ENCODE peak calls at places on chromosomes 6 and 20, in four cellular contexts. One of them, this sample, is unnamed.

GRCh38 chr6:106789436-106790145 is 160.2 kb downstream of the QRSL1 start:
- DNase-seq in SK-N-SH: no peak
- DNase-seq in K562: no peak
- DNase-seq in HepG2: no peak
- DNase-seq in this sample: no peak

GRCh38 chr20:14065774-14066173 is 70.5 kb downstream of the MACROD2 start:
- DNase-seq in SK-N-SH: no peak
- DNase-seq in K562: no peak
- DNase-seq in HepG2: peak; percentile 23
- DNase-seq in this sample: no peak

GRCh38 chr6:89058627-89059026 is 21.9 kb upstream of the PNRC1 start:
- DNase-seq in SK-N-SH: no peak
- DNase-seq in K562: no peak
- DNase-seq in HepG2: no peak
- DNase-seq in this sample: no peak

GRCh38 chr6:44808148-44808547 is 420.6 kb downstream of the CDC5L start:
- DNase-seq in SK-N-SH: no peak
- DNase-seq in K562: no peak
- DNase-seq in HepG2: no peak
- DNase-seq in this sample: no peak

GRCh38 chr20:9488063-9488462 is 26.3 kb upstream of the LAMP5 start:
- DNase-seq in SK-N-SH: no peak
- DNase-seq in K562: no peak
- DNase-seq in HepG2: no peak
- DNase-seq in this sample: no peak

GRCh38 chr20:37265152-37265551 is 3.5 kb upstream of the GHRH start:
- DNase-seq in SK-N-SH: no peak
- DNase-seq in K562: no peak
- DNase-seq in HepG2: no peak
- DNase-seq in this sample: no peak

GRCh38 chr20:63941282-63942060 is 14.7 kb downstream of the UCKL1 start:
- DNase-seq in SK-N-SH: no peak
- DNase-seq in K562: peak; percentile 90
- DNase-seq in HepG2: no peak
- DNase-seq in this sample: no peak

GRCh38 chr6:143884161-143884560 is 19.9 kb downstream of the ZC2HC1B start:
- DNase-seq in SK-N-SH: no peak
- DNase-seq in K562: no peak
- DNase-seq in HepG2: no peak
- DNase-seq in this sample: no peak

GRCh38 chr20:32017711-32018251 is 7.5 kb downstream of the CCM2L start:
- DNase-seq in SK-N-SH: peak; percentile 72
- DNase-seq in K562: peak; percentile 62
- DNase-seq in HepG2: peak; percentile 69
- DNase-seq in this sample: peak; percentile 79

GRCh38 chr6:158060447-158061360 is 79.0 kb downstream of the SYNJ2 start:
- DNase-seq in SK-N-SH: peak; percentile 60
- DNase-seq in K562: no peak
- DNase-seq in HepG2: no peak
- DNase-seq in this sample: no peak

GRCh38 chr6:2976571-2977085 is 5.3 kb upstream of the SERPINB6 start:
- DNase-seq in SK-N-SH: no peak
- DNase-seq in K562: no peak
- DNase-seq in HepG2: no peak
- DNase-seq in this sample: no peak

GRCh38 chr6:135481786-135482369 is 15.7 kb downstream of the AHI1 start:
- DNase-seq in SK-N-SH: no peak
- DNase-seq in K562: no peak
- DNase-seq in HepG2: no peak
- DNase-seq in this sample: no peak

GRCh38 chr6:118313208-118313607 is 234.9 kb upstream of the PLN start:
- DNase-seq in SK-N-SH: no peak
- DNase-seq in K562: no peak
- DNase-seq in HepG2: no peak
- DNase-seq in this sample: no peak

GRCh38 chr6:154298297-154298696 is 58.3 kb downstream of the IPCEF1 start:
- DNase-seq in SK-N-SH: no peak
- DNase-seq in K562: no peak
- DNase-seq in HepG2: peak; percentile 24
- DNase-seq in this sample: no peak

GRCh38 chr6:43180985-43181384 is 1.0 kb upstream of the CUL9 start:
- DNase-seq in SK-N-SH: no peak
- DNase-seq in K562: peak; percentile 61
- DNase-seq in HepG2: no peak
- DNase-seq in this sample: no peak

GRCh38 chr6:11223296-11223695 is 9.2 kb downstream of the NEDD9 start:
- DNase-seq in SK-N-SH: no peak
- DNase-seq in K562: no peak
- DNase-seq in HepG2: no peak
- DNase-seq in this sample: no peak

GRCh38 chr20:6480328-6481030 is 287.0 kb upstream of the BMP2 start:
- DNase-seq in SK-N-SH: no peak
- DNase-seq in K562: no peak
- DNase-seq in HepG2: no peak
- DNase-seq in this sample: no peak

GRCh38 chr6:156425374-156425773 is 351.8 kb upstream of the ARID1B start:
- DNase-seq in SK-N-SH: no peak
- DNase-seq in K562: no peak
- DNase-seq in HepG2: no peak
- DNase-seq in this sample: no peak

GRCh38 chr6:10033223-10033829 is 381.5 kb downstream of the TFAP2A start:
- DNase-seq in SK-N-SH: no peak
- DNase-seq in K562: no peak
- DNase-seq in HepG2: peak; percentile 53
- DNase-seq in this sample: no peak
- TF ChIP-seq ELF1 in SK-N-SH: no peak
- TF ChIP-seq ELF1 in K562: no peak
- TF ChIP-seq ELF1 in HepG2: no peak
- TF ChIP-seq ELF1 in this sample: no peak

GRCh38 chr6:5214570-5215052 is 46.1 kb downstream of the LYRM4 start:
- DNase-seq in SK-N-SH: peak; percentile 54
- DNase-seq in K562: peak; percentile 77
- DNase-seq in HepG2: peak; percentile 25
- DNase-seq in this sample: peak; percentile 4
- TF ChIP-seq ELF1 in SK-N-SH: no peak
- TF ChIP-seq ELF1 in K562: no peak
- TF ChIP-seq ELF1 in HepG2: no peak
- TF ChIP-seq ELF1 in this sample: no peak

GRCh38 chr20:8218861-8219260 is 86.8 kb downstream of the PLCB1 start:
- DNase-seq in SK-N-SH: no peak
- DNase-seq in K562: no peak
- DNase-seq in HepG2: no peak
- DNase-seq in this sample: no peak
- TF ChIP-seq ELF1 in SK-N-SH: no peak
- TF ChIP-seq ELF1 in K562: no peak
- TF ChIP-seq ELF1 in HepG2: no peak
- TF ChIP-seq ELF1 in this sample: no peak

GRCh38 chr6:137369135-137369534 is 125.1 kb downstream of the OLIG3 start:
- DNase-seq in SK-N-SH: no peak
- DNase-seq in K562: no peak
- DNase-seq in HepG2: no peak
- DNase-seq in this sample: no peak

GRCh38 chr6:137372532-137372931 is 121.7 kb downstream of the OLIG3 start:
- DNase-seq in SK-N-SH: no peak
- DNase-seq in K562: no peak
- DNase-seq in HepG2: no peak
- DNase-seq in this sample: no peak

GRCh38 chr6:137371634-137372016 is 122.6 kb downstream of the OLIG3 start:
- DNase-seq in SK-N-SH: no peak
- DNase-seq in K562: no peak
- DNase-seq in HepG2: no peak
- DNase-seq in this sample: no peak

GRCh38 chr6:137370871-137371633 is 123.1 kb downstream of the OLIG3 start:
- DNase-seq in SK-N-SH: no peak
- DNase-seq in K562: peak; percentile 42
- DNase-seq in HepG2: peak; percentile 47
- DNase-seq in this sample: peak; percentile 2

DNA sequence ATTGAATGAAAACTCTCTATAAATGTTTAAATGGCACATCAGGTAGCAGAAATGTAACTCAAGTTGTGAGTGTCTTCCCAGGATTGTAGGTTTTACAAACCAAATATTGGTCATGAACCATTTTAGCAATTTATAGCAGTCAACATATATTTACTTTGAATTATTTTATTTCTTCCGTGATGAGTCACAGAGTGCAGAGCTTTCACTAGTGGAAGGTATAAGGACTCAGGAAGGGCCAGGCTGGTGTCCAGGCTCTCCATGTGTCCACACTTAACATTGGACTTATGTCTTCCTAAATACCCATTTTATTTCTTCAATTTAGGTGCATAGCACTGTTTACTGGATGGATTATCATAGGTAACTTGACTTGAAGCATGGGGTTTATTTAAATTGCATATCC is 120.9 kb downstream of the OLIG3 start:
- DNase-seq in SK-N-SH: no peak
- DNase-seq in K562: no peak
- DNase-seq in HepG2: no peak
- DNase-seq in this sample: no peak
- TF ChIP-seq ELF1 in SK-N-SH: no peak
- TF ChIP-seq ELF1 in K562: no peak
- TF ChIP-seq ELF1 in HepG2: no peak
- TF ChIP-seq ELF1 in this sample: no peak

GRCh38 chr6:50718566-50718965 is 5.2 kb downstream of the TFAP2D start:
- DNase-seq in SK-N-SH: no peak
- DNase-seq in K562: no peak
- DNase-seq in HepG2: no peak
- DNase-seq in this sample: no peak

GRCh38 chr6:50720623-50721022 is 7.3 kb downstream of the TFAP2D start:
- DNase-seq in SK-N-SH: no peak
- DNase-seq in K562: peak; percentile 23
- DNase-seq in HepG2: no peak
- DNase-seq in this sample: no peak

GRCh38 chr6:50716887-50717509 is 3.7 kb downstream of the TFAP2D start:
- DNase-seq in SK-N-SH: no peak
- DNase-seq in K562: no peak
- DNase-seq in HepG2: no peak
- DNase-seq in this sample: no peak

GRCh38 chr6:50714487-50715379 is 1.4 kb downstream of the TFAP2D start:
- DNase-seq in SK-N-SH: peak; percentile 71
- DNase-seq in K562: no peak
- DNase-seq in HepG2: no peak
- DNase-seq in this sample: no peak

DNA sequence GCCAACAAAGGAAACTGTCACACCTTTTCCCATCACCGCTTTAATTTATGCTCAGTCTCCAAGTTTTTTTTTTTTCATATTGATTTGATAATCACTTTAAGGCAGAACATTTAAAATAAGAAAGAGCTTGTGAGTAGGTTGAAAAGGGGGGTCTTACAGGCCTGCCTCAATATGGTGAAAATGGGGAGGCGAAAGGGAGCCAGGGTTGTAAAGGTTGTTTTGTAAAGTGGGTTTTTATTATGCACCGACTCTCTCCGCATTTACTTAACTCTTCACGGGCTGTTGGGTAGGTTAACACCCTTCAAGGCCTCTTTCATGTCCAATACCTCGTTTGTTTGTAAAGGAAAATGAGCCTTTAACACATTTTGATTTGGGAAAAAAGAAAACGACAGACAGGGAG is 4.7 kb downstream of the TFAP2D start:
- DNase-seq in SK-N-SH: no peak
- DNase-seq in K562: no peak
- DNase-seq in HepG2: no peak
- DNase-seq in this sample: no peak
- TF ChIP-seq ELF1 in SK-N-SH: no peak
- TF ChIP-seq ELF1 in K562: no peak
- TF ChIP-seq ELF1 in HepG2: no peak
- TF ChIP-seq ELF1 in this sample: no peak

DNA sequence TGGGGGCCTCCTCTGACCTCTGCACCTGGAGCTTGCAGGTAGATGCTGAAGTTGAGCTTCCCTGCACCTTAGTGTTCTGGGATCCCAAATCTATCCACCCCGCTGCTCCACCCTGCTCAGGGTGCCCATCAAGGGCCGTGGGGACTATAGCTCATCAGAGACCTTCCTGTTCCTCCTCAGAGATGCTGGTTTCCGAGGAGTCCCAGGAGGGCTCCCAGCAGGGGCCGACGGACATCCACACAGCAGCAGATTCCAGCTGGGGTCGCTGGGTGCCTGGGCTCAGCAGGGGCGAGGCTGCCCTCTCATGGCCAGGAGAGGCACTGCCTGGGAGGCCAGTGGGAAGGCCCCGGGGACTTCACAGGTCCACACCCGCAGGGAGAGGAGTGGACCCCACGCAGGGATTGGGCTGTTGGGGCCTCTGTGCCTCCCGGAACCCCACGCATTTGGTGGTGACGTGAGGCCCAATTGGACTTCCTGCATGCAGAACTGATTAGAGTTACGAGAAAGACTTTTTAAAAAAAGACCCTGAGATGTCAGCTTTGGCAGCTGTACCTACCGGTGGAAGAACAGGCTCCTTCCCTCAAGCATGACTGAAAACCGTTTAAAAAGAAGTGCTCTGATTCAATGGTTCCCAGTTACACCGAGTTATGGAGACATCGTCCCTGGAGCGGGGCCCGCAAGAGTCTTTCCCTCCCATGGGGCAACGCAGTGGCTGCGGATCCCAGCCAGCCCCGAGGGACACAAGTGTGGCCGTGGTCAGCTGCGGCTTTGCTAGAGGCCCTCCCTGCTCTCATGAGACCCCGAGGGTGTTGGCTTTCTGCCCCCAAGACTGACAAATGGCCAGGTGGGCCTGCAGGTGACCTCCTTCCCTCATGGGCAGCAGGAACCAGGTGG is 25.3 kb upstream of the SLCO4A1 start:
- DNase-seq in SK-N-SH: peak; percentile 95
- DNase-seq in K562: peak; percentile 82
- DNase-seq in HepG2: peak; percentile 71
- DNase-seq in this sample: peak; percentile 43
- TF ChIP-seq ELF1 in SK-N-SH: no peak
- TF ChIP-seq ELF1 in K562: no peak
- TF ChIP-seq ELF1 in HepG2: peak; percentile 57
- TF ChIP-seq ELF1 in this sample: no peak